ENCODE peak calls at places on chromosomes 11 and 22, in five cellular contexts. G is H9, N is glutamatergic neuron, Q is omental fat pad, W is colonic mucosa. A is an unnamed sample.

GRCh38 chr22:40403651-40404050 is 33.3 kb downstream of the SGSM3 start:
- DNase-seq in G (no peak), N (no peak), Q (no peak), W (no peak), A (no peak)

GRCh38 chr11:121420398-121420797 is 31.7 kb upstream of the SORL1 start:
- DNase-seq in G (no peak), N (no peak), Q (no peak), W (no peak), A (no peak)

GRCh38 chr11:8566613-8567210 is 27.3 kb downstream of the STK33 start:
- DNase-seq in G (no peak), N (no peak), Q (no peak), W (no peak), A (no peak)

GRCh38 chr11:92979176-92979575 is 9.7 kb downstream of the MTNR1B start:
- DNase-seq in G (no peak), N (no peak), Q (no peak), W (no peak), A (no peak)

GRCh38 chr11:71342951-71343827 is 90.8 kb upstream of the SHANK2 start:
- DNase-seq in G (peak), N (peak), Q (no peak), W (peak), A (no peak)

GRCh38 chr11:77171885-77172665 is 44.0 kb downstream of the MYO7A start:
- DNase-seq in G (peak), N (peak), Q (no peak), W (no peak), A (no peak)

GRCh38 chr22:45731798-45732495 is 60.3 kb downstream of the ATXN10 start:
- DNase-seq in G (no peak), N (no peak), Q (no peak), W (no peak), A (no peak)

GRCh38 chr11:65043881-65044501 is 3.0 kb downstream of the SAC3D1 start:
- DNase-seq in G (no peak), N (no peak), Q (no peak), W (peak), A (no peak)

GRCh38 chr11:120432056-120433018 is 79.2 kb upstream of the GRIK4 start:
- DNase-seq in G (no peak), N (no peak), Q (no peak), W (peak), A (no peak)

GRCh38 chr11:75068993-75069392 is 27.7 kb downstream of the OR2AT4 start:
- DNase-seq in G (no peak), N (no peak), Q (no peak), W (no peak), A (no peak)

GRCh38 chr11:2681408-2682145 is 18.2 kb downstream of the KCNQ1OT1 start:
- DNase-seq in G (no peak), N (no peak), Q (no peak), W (no peak), A (peak)

GRCh38 chr11:84541711-84542340 is 1085.3 kb downstream of the DLG2 start:
- DNase-seq in G (no peak), N (no peak), Q (no peak), W (no peak), A (no peak)

GRCh38 chr22:39997939-39998726 is 3.4 kb downstream of the FAM83F start:
- DNase-seq in G (peak), N (peak), Q (no peak), W (peak), A (no peak)

GRCh38 chr11:46456269-46456668 is 64.7 kb upstream of the CHRM4 start:
- DNase-seq in G (no peak), N (no peak), Q (no peak), W (no peak), A (no peak)

GRCh38 chr11:8251767-8252295 is 11.8 kb downstream of the LMO1 start:
- DNase-seq in G (peak), N (no peak), Q (peak), W (no peak), A (no peak)

GRCh38 chr11:131626761-131627160 is 256.3 kb downstream of the NTM start:
- DNase-seq in G (no peak), N (no peak), Q (no peak), W (no peak), A (no peak)

GRCh38 chr11:107565219-107565937 is at the start of gene ALKBH8:
- DNase-seq in G (peak), N (peak), Q (peak), W (peak), A (peak)

GRCh38 chr22:22103078-22103593 is 120.5 kb upstream of the TOP3B start:
- DNase-seq in G (peak), N (peak), Q (no peak), W (no peak), A (no peak)

GRCh38 chr22:30245181-30245984 is 1.2 kb downstream of the LIF start:
- DNase-seq in G (peak), N (no peak), Q (no peak), W (peak), A (no peak)

GRCh38 chr11:103546236-103546635 is 437.0 kb downstream of the DYNC2H1 start:
- DNase-seq in G (no peak), N (no peak), Q (no peak), W (no peak), A (no peak)

GRCh38 chr22:36244522-36245391 is 5.4 kb upstream of the APOL2 start:
- DNase-seq in G (peak), N (no peak), Q (no peak), W (no peak), A (no peak)

GRCh38 chr11:61106296-61106695 is 4.0 kb downstream of the CD5 start:
- DNase-seq in G (no peak), N (no peak), Q (no peak), W (no peak), A (no peak)

GRCh38 chr11:119338946-119339580 is 1.6 kb downstream of the C1QTNF5 start:
- DNase-seq in G (peak), N (no peak), Q (no peak), W (no peak), A (no peak)

GRCh38 chr11:119341222-119342022 is 739 bp upstream of the C1QTNF5 start:
- DNase-seq in G (peak), N (no peak), Q (no peak), W (no peak), A (no peak)

GRCh38 chr11:119340335-119341221 is at the start of gene C1QTNF5:
- DNase-seq in G (peak), N (no peak), Q (no peak), W (peak), A (no peak)

GRCh38 chr11:119338318-119338890 is 2.3 kb downstream of the C1QTNF5 start:
- DNase-seq in G (peak), N (peak), Q (no peak), W (peak), A (peak)

DNA sequence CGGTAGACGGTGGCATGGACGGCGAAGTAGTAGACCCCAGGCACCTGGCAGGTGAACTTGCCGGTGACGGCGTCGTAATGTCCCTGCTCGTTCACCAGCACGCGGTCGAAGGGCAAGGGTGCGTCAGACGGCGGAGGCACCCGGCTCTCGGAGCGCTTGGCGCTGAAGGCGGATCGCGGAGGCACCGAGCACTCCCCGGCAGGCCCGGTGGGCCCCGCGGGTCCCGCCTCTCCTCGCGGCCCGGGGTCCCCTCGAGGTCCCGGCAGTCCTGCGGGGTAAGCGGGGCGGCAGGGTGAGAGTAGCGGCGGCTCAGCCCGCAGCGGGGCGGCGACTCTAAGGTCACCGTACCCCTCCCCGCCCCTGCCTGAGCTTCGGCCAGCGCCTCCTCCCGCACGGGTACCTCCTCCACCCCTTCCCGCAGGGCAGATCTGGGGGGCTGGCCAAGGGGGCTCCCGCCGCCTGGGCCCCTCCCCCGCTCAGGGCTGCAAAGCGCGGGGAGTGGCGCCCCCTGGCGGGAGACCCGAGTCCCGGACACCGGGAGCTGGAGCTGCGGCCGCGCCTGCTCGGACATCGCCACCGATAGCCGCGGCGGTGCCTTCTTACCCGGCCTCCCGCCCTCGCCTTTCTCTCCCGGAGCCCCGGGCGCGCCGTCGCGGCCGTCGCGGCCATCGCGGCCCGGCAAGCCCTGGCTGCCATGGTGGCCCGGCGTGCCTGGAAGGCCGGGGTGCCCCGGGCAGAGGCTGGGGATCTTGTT is 925 bp downstream of the C1QTNF5 start:
- DNase-seq in G (peak), N (peak), Q (no peak), W (peak), A (no peak)
- TF ChIP-seq CTCF in G (peak), N (peak), Q (peak), W (peak), A (peak)

DNA sequence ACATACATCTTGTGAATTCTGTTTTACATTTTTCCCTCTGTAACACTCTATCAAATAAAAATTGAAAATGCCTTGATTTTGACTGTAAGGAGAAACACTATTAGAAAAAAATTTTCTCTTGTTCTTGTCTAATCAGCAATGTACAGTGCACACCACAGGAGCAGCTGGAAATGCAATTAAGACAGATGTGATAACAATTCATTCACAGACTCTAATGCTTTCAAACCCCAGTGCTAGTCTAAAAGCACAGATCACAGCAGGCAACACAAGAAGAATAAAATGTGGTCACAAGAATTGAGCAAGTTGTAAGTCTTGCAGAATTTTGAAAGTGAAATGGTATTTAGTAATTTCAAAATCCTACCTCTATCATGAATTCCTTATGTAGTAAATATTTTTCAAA is 376.1 kb downstream of the LUZP2 start:
- DNase-seq in G (no peak), N (no peak), Q (no peak), W (no peak), A (no peak)
- TF ChIP-seq CTCF in G (no peak), N (no peak), Q (no peak), W (no peak), A (no peak)

DNA sequence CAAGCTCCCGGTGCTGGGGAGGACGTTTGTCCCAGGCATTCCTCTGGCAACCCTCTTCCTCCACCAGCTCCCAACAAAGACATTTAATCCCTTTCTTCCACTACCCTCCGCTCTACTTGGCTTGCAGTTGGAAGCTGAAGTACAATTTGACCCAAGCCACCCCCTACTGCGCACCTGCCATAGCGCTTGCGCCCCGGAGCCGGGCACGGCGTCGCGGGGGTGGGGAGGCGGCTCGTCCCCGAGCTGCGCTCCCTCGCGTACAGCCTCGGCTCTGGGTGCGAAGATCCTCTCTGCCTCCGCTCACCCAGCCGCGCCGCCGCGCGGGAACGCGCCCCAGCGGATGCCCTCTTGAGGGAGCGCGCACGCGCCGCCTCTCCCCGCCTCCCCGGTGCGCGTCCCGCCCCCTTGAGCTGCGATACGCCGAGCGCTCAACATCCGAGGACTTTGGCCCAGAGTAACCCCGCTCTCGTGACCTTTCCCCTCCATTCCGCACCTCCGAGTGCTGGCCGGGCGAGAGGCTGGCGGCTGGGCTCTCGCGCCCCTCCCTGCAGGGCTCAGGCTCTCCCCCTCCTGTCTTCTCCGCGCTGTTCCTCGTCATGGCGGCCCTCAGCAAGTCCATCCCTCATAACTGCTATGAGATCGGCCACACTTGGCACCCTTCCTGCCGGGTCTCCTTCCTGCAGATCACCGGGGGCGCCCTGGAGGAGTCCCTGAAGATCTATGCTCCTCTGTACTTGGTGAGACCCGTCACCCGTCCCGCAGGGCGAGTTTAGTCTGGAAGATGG is at the start of gene TMEM135:
- DNase-seq in G (peak), N (peak), Q (peak), W (peak), A (peak)
- TF ChIP-seq CTCF in G (no peak), N (no peak), Q (no peak), W (no peak), A (no peak)

GRCh38 chr11:117478926-117479325 is 151.3 kb downstream of the CEP164 start:
- DNase-seq in G (no peak), N (no peak), Q (no peak), W (no peak), A (no peak)
- TF ChIP-seq CTCF in G (no peak), N (no peak), Q (no peak), W (no peak), A (no peak)

GRCh38 chr11:115912484-115912945 is 408.3 kb upstream of the CADM1 start:
- DNase-seq in G (peak), N (no peak), Q (no peak), W (no peak), A (no peak)
- TF ChIP-seq CTCF in G (peak), N (no peak), Q (no peak), W (no peak), A (no peak)

GRCh38 chr11:100629671-100630070 is 57.4 kb upstream of the ARHGAP42 start:
- DNase-seq in G (no peak), N (no peak), Q (no peak), W (no peak), A (no peak)
- TF ChIP-seq CTCF in G (peak), N (no peak), Q (no peak), W (no peak), A (no peak)

A was measured in natural killer cell.